ENCODE peak calls at places on chromosome X, in eight cellular contexts. One of them, this sample, is unnamed. For H3K4me1, the result is how much of the 10 kb centered on the place peaks cover.

GRCh38 chrX:155263854-155264628 is at the start of gene RAB39B:
- DNase-seq in heart left ventricle: peak
- DNase-seq in PC-9: peak
- DNase-seq in IMR-90: peak
- DNase-seq in left lung: no peak
- DNase-seq in cardiac muscle cell: peak
- DNase-seq in tibial nerve: peak
- DNase-seq in GM23248: peak
- DNase-seq in this sample: peak

GRCh38 chrX:149630681-149631292 is 805 bp downstream of the TMEM185A start:
- DNase-seq in heart left ventricle: no peak
- DNase-seq in PC-9: peak
- DNase-seq in IMR-90: peak
- DNase-seq in left lung: no peak
- DNase-seq in cardiac muscle cell: no peak
- DNase-seq in tibial nerve: no peak
- DNase-seq in GM23248: peak
- DNase-seq in this sample: peak

GRCh38 chrX:154967603-154968002 is 54.9 kb downstream of the F8 start:
- DNase-seq in heart left ventricle: no peak
- DNase-seq in PC-9: no peak
- DNase-seq in IMR-90: peak
- DNase-seq in left lung: no peak
- DNase-seq in cardiac muscle cell: no peak
- DNase-seq in tibial nerve: no peak
- DNase-seq in GM23248: peak
- DNase-seq in this sample: no peak

GRCh38 chrX:56554870-56555269 is 8.6 kb upstream of the UBQLN2 start:
- DNase-seq in heart left ventricle: no peak
- DNase-seq in PC-9: no peak
- DNase-seq in IMR-90: no peak
- DNase-seq in left lung: no peak
- DNase-seq in cardiac muscle cell: no peak
- DNase-seq in tibial nerve: no peak
- DNase-seq in GM23248: no peak
- DNase-seq in this sample: peak

GRCh38 chrX:115561605-115562491 is 874 bp downstream of the PLS3 start:
- DNase-seq in heart left ventricle: peak
- DNase-seq in PC-9: peak
- DNase-seq in IMR-90: peak
- DNase-seq in left lung: peak
- DNase-seq in cardiac muscle cell: peak
- DNase-seq in tibial nerve: no peak
- DNase-seq in GM23248: peak
- DNase-seq in this sample: peak

GRCh38 chrX:51002160-51002632 is 91.7 kb downstream of the BMP15 start:
- DNase-seq in heart left ventricle: no peak
- DNase-seq in PC-9: no peak
- DNase-seq in IMR-90: no peak
- DNase-seq in left lung: no peak
- DNase-seq in cardiac muscle cell: no peak
- DNase-seq in tibial nerve: peak
- DNase-seq in GM23248: no peak
- DNase-seq in this sample: no peak

GRCh38 chrX:76617020-76617419 is 189.5 kb downstream of the MAGEE1 start:
- DNase-seq in heart left ventricle: no peak
- DNase-seq in PC-9: no peak
- DNase-seq in IMR-90: no peak
- DNase-seq in left lung: no peak
- DNase-seq in cardiac muscle cell: no peak
- DNase-seq in tibial nerve: no peak
- DNase-seq in GM23248: no peak
- DNase-seq in this sample: no peak

GRCh38 chrX:31333181-31333831 is 261.5 kb upstream of the FTHL17 start:
- DNase-seq in heart left ventricle: no peak
- DNase-seq in PC-9: peak
- DNase-seq in IMR-90: peak
- DNase-seq in left lung: no peak
- DNase-seq in cardiac muscle cell: no peak
- DNase-seq in tibial nerve: no peak
- DNase-seq in GM23248: peak
- DNase-seq in this sample: no peak

GRCh38 chrX:75086731-75087195 is 69.3 kb downstream of the ABCB7 start:
- DNase-seq in heart left ventricle: no peak
- DNase-seq in PC-9: no peak
- DNase-seq in IMR-90: no peak
- DNase-seq in left lung: no peak
- DNase-seq in cardiac muscle cell: no peak
- DNase-seq in tibial nerve: no peak
- DNase-seq in GM23248: no peak
- DNase-seq in this sample: no peak

GRCh38 chrX:21638311-21638710 is 19.8 kb downstream of the KLHL34 start:
- DNase-seq in heart left ventricle: no peak
- DNase-seq in PC-9: no peak
- DNase-seq in IMR-90: peak
- DNase-seq in left lung: no peak
- DNase-seq in cardiac muscle cell: no peak
- DNase-seq in tibial nerve: no peak
- DNase-seq in GM23248: peak
- DNase-seq in this sample: no peak

GRCh38 chrX:107686026-107686425 is 57.7 kb downstream of the PRPS1 start:
- DNase-seq in heart left ventricle: no peak
- DNase-seq in PC-9: no peak
- DNase-seq in IMR-90: no peak
- DNase-seq in left lung: no peak
- DNase-seq in cardiac muscle cell: no peak
- DNase-seq in tibial nerve: no peak
- DNase-seq in GM23248: no peak
- DNase-seq in this sample: no peak
- H3K4me1 ChIP-seq in heart left ventricle: under half
- H3K4me1 ChIP-seq in PC-9: under half
- H3K4me1 ChIP-seq in IMR-90: under half
- H3K4me1 ChIP-seq in left lung: under half
- H3K4me1 ChIP-seq in cardiac muscle cell: under half
- H3K4me1 ChIP-seq in tibial nerve: under half
- H3K4me1 ChIP-seq in GM23248: under half
- H3K4me1 ChIP-seq in this sample: under half

GRCh38 chrX:40100141-40100536 is 2.4 kb upstream of the BCOR start:
- DNase-seq in heart left ventricle: no peak
- DNase-seq in PC-9: peak
- DNase-seq in IMR-90: no peak
- DNase-seq in left lung: no peak
- DNase-seq in cardiac muscle cell: no peak
- DNase-seq in tibial nerve: no peak
- DNase-seq in GM23248: no peak
- DNase-seq in this sample: no peak

GRCh38 chrX:40098264-40099045 is 697 bp upstream of the BCOR start:
- DNase-seq in heart left ventricle: peak
- DNase-seq in PC-9: peak
- DNase-seq in IMR-90: no peak
- DNase-seq in left lung: peak
- DNase-seq in cardiac muscle cell: peak
- DNase-seq in tibial nerve: no peak
- DNase-seq in GM23248: peak
- DNase-seq in this sample: no peak

GRCh38 chrX:40100537-40101429 is 3.0 kb upstream of the BCOR start:
- DNase-seq in heart left ventricle: no peak
- DNase-seq in PC-9: no peak
- DNase-seq in IMR-90: no peak
- DNase-seq in left lung: no peak
- DNase-seq in cardiac muscle cell: no peak
- DNase-seq in tibial nerve: no peak
- DNase-seq in GM23248: no peak
- DNase-seq in this sample: no peak

GRCh38 chrX:40097492-40098263 is at the start of gene BCOR:
- DNase-seq in heart left ventricle: peak
- DNase-seq in PC-9: peak
- DNase-seq in IMR-90: peak
- DNase-seq in left lung: peak
- DNase-seq in cardiac muscle cell: peak
- DNase-seq in tibial nerve: no peak
- DNase-seq in GM23248: peak
- DNase-seq in this sample: peak

DNA sequence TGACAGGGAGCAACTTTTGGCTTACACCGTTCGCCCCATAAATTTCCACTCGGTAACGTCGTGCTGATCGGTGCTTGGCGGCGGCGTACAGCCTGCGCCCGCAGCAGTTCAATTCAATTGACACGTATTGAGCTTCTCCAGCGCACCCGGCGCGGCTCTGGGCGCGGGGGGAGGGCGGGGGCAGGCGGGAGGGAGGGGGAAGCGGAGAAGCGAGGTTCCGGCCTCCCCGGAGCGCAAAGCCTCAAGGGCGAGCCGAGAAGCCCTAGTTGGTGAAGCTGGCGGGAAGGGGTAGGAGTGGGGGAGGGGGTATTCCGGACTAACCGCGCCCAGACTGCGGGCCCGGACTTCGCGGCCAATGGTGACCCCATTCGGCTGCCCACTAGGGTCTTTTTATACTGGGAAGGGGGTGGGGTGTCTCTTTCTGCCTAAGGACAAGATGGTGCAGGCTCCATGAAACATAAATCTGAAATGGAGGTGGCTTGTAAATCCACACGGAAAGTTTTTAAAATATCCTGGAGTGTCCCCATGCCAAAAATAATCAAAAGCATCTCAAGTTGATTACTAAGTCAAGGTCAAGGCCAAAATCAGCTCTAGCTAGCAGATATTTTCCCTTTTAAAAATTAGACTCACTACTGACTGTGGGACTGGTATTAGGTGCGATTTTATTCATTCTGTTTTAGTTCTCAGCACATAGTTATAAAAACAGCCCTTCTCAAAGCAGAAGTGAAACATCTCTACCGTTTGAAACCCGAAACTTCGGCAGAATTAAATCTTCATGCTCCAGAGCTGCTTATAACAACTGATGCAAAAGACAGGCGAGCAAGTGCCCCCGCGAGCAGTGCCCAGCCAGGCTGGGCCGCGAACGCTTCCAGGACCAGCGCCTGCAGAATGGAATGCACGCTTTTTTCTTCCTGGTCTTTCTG is 1.5 kb upstream of the BCOR start:
- DNase-seq in heart left ventricle: peak
- DNase-seq in PC-9: peak
- DNase-seq in IMR-90: no peak
- DNase-seq in left lung: peak
- DNase-seq in cardiac muscle cell: peak
- DNase-seq in tibial nerve: no peak
- DNase-seq in GM23248: peak
- DNase-seq in this sample: no peak
- H3K4me1 ChIP-seq in heart left ventricle: under half
- H3K4me1 ChIP-seq in PC-9: under half
- H3K4me1 ChIP-seq in IMR-90: under half
- H3K4me1 ChIP-seq in left lung: under half
- H3K4me1 ChIP-seq in cardiac muscle cell: under half
- H3K4me1 ChIP-seq in tibial nerve: under half
- H3K4me1 ChIP-seq in GM23248: under half
- H3K4me1 ChIP-seq in this sample: under half

GRCh38 chrX:40108084-40108958 is 10.6 kb upstream of the BCOR start:
- DNase-seq in heart left ventricle: no peak
- DNase-seq in PC-9: no peak
- DNase-seq in IMR-90: no peak
- DNase-seq in left lung: peak
- DNase-seq in cardiac muscle cell: peak
- DNase-seq in tibial nerve: no peak
- DNase-seq in GM23248: peak
- DNase-seq in this sample: peak

GRCh38 chrX:40107291-40108083 is 9.7 kb upstream of the BCOR start:
- DNase-seq in heart left ventricle: peak
- DNase-seq in PC-9: peak
- DNase-seq in IMR-90: no peak
- DNase-seq in left lung: peak
- DNase-seq in cardiac muscle cell: peak
- DNase-seq in tibial nerve: no peak
- DNase-seq in GM23248: peak
- DNase-seq in this sample: peak

GRCh38 chrX:40108959-40109287 is 11.2 kb upstream of the BCOR start:
- DNase-seq in heart left ventricle: peak
- DNase-seq in PC-9: peak
- DNase-seq in IMR-90: peak
- DNase-seq in left lung: peak
- DNase-seq in cardiac muscle cell: peak
- DNase-seq in tibial nerve: no peak
- DNase-seq in GM23248: peak
- DNase-seq in this sample: peak

GRCh38 chrX:40111868-40112267 is 14.1 kb upstream of the BCOR start:
- DNase-seq in heart left ventricle: no peak
- DNase-seq in PC-9: no peak
- DNase-seq in IMR-90: no peak
- DNase-seq in left lung: no peak
- DNase-seq in cardiac muscle cell: no peak
- DNase-seq in tibial nerve: no peak
- DNase-seq in GM23248: no peak
- DNase-seq in this sample: no peak

DNA sequence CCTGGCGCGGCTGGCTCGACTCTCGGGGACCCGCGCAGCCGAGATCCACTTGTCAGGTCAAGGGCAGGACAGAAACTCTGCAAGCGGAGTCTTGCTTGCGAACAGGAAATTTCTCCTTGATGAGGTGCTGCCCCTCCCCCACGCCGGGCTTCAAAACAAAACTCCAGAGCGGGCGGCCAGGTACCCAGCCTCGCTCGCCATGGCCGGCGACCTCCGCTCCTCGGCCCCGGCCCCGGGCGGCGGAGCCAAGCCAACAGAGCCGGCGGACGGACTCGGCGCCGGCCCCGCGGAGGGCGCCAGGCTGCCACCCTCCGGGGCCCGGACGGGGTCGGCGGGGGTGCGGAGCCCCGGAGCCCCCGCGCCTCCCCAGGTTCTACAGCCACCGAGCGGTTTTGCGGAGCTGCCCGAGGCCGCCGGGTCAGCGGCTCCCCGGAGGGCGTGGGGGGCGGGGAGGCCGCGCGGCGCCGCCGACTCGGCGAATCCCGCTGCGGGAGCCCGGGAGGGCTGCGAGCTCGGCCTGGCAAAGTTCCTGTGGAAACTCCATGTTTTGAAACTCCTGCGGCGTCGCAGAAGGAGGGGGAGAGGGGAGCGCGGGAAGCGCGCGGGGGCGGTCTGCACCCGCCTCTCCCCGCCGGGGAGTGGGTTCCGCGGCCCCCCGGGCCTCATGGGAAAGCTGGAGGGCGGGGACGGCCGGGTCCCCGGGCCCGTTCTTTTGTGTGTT is 11.7 kb upstream of the BCOR start:
- DNase-seq in heart left ventricle: peak
- DNase-seq in PC-9: no peak
- DNase-seq in IMR-90: peak
- DNase-seq in left lung: no peak
- DNase-seq in cardiac muscle cell: peak
- DNase-seq in tibial nerve: no peak
- DNase-seq in GM23248: peak
- DNase-seq in this sample: no peak
- H3K4me1 ChIP-seq in heart left ventricle: under half
- H3K4me1 ChIP-seq in PC-9: under half
- H3K4me1 ChIP-seq in IMR-90: under half
- H3K4me1 ChIP-seq in left lung: under half
- H3K4me1 ChIP-seq in cardiac muscle cell: under half
- H3K4me1 ChIP-seq in tibial nerve: under half
- H3K4me1 ChIP-seq in GM23248: under half
- H3K4me1 ChIP-seq in this sample: under half

DNA sequence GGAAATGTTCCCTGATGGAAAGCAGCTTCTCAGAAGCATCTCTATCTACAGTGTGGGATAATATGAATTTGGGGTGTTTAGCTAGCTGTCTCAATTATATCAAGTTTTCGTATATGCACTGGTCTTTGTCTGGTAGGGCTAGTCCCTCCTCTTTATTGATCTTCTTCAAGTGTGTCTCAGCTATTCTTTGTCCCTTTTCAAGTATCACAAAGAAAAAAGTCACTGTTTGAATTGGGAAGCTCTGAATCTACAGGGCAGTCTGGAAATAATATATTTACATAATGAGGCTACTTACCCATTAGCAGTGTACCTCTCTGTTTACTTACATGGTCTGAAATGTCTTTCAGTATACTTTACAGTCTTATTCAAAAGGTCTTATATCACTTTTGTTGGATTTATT is 526.0 kb downstream of the IL1RAPL1 start:
- DNase-seq in heart left ventricle: no peak
- DNase-seq in PC-9: no peak
- DNase-seq in IMR-90: no peak
- DNase-seq in left lung: no peak
- DNase-seq in cardiac muscle cell: no peak
- DNase-seq in tibial nerve: no peak
- DNase-seq in GM23248: no peak
- DNase-seq in this sample: no peak
- H3K4me1 ChIP-seq in heart left ventricle: under half
- H3K4me1 ChIP-seq in PC-9: under half
- H3K4me1 ChIP-seq in IMR-90: under half
- H3K4me1 ChIP-seq in left lung: under half
- H3K4me1 ChIP-seq in cardiac muscle cell: under half
- H3K4me1 ChIP-seq in tibial nerve: under half
- H3K4me1 ChIP-seq in GM23248: under half
- H3K4me1 ChIP-seq in this sample: under half